ENCODE peak calls at places on chromosomes 13 and 19, in five cellular contexts. U is DND-41, A is mesenchymal stem cell, T is neural progenitor cell, H is mucosa of descending colon. K is an unnamed sample. For H3K4me1, the result is how much of the 10 kb centered on the place peaks cover.

GRCh38 chr19:5719274-5719960 is 529 bp downstream of the LONP1 start:
- DNase-seq in U (no peak), A (peak), T (peak), H (no peak), K (peak)

GRCh38 chr13:65744761-65745160 is 1485.4 kb downstream of the PCDH9 start:
- DNase-seq in U (no peak), A (no peak), T (no peak), H (no peak), K (no peak)

GRCh38 chr19:5880604-5881078 is 10.3 kb upstream of the FUT5 start:
- DNase-seq in U (no peak), A (peak), T (no peak), H (peak), K (peak)

GRCh38 chr13:51276684-51277083 is 54.5 kb downstream of the FAM124A start:
- DNase-seq in U (no peak), A (no peak), T (no peak), H (peak), K (no peak)

GRCh38 chr19:39498262-39499081 is at the start of gene DLL3:
- DNase-seq in U (peak), A (peak), T (peak), H (no peak), K (peak)

GRCh38 chr13:112651306-112651705 is 38.5 kb upstream of the ATP11A start:
- DNase-seq in U (no peak), A (no peak), T (no peak), H (no peak), K (no peak)

GRCh38 chr19:49333426-49334288 is 1.5 kb upstream of the CD37 start:
- DNase-seq in U (peak), A (peak), T (no peak), H (peak), K (no peak)

GRCh38 chr19:4582980-4583842 is 23.7 kb upstream of the SEMA6B start:
- DNase-seq in U (no peak), A (no peak), T (no peak), H (no peak), K (peak)

GRCh38 chr13:46662690-46663089 is 109.7 kb downstream of the LRCH1 start:
- DNase-seq in U (no peak), A (no peak), T (no peak), H (no peak), K (no peak)

GRCh38 chr13:46665243-46665629 is 112.3 kb downstream of the LRCH1 start:
- DNase-seq in U (no peak), A (no peak), T (no peak), H (no peak), K (no peak)

GRCh38 chr13:46664195-46664594 is 111.2 kb downstream of the LRCH1 start:
- DNase-seq in U (no peak), A (no peak), T (no peak), H (no peak), K (no peak)

GRCh38 chr13:46663644-46664043 is 110.7 kb downstream of the LRCH1 start:
- DNase-seq in U (no peak), A (peak), T (no peak), H (no peak), K (no peak)

GRCh38 chr13:46663216-46663615 is 110.2 kb downstream of the LRCH1 start:
- DNase-seq in U (no peak), A (peak), T (no peak), H (no peak), K (no peak)
- H3K4me1 ChIP-seq in U (under half), A (under half), T (under half), H (half or more), K (under half)

GRCh38 chr13:101298517-101298916 is 117.8 kb downstream of the NALCN start:
- DNase-seq in U (no peak), A (no peak), T (no peak), H (no peak), K (no peak)

GRCh38 chr13:101303512-101303911 is 112.8 kb downstream of the NALCN start:
- DNase-seq in U (no peak), A (no peak), T (no peak), H (no peak), K (no peak)

GRCh38 chr13:101297794-101298193 is 118.5 kb downstream of the NALCN start:
- DNase-seq in U (no peak), A (no peak), T (no peak), H (no peak), K (no peak)

GRCh38 chr13:101300531-101300930 is 115.8 kb downstream of the NALCN start:
- DNase-seq in U (no peak), A (no peak), T (no peak), H (no peak), K (no peak)

GRCh38 chr13:101301053-101301452 is 115.3 kb downstream of the NALCN start:
- DNase-seq in U (no peak), A (no peak), T (no peak), H (no peak), K (no peak)
- H3K4me1 ChIP-seq in U (under half), A (under half), T (under half), H (under half), K (under half)

GRCh38 chr19:15330801-15331418 is 1.4 kb downstream of the BRD4 start:
- DNase-seq in U (no peak), A (peak), T (peak), H (no peak), K (peak)
- H3K4me1 ChIP-seq in U (half or more), A (under half), T (under half), H (under half), K (under half)

GRCh38 chr19:13032837-13033236 is 37.6 kb downstream of the NFIX start:
- DNase-seq in U (no peak), A (no peak), T (no peak), H (no peak), K (no peak)

GRCh38 chr19:13033819-13034611 is 38.7 kb downstream of the NFIX start:
- DNase-seq in U (peak), A (peak), T (peak), H (peak), K (peak)

GRCh38 chr19:13034636-13035035 is 39.4 kb downstream of the NFIX start:
- DNase-seq in U (no peak), A (no peak), T (no peak), H (no peak), K (peak)

GRCh38 chr19:13031917-13032623 is 36.8 kb downstream of the NFIX start:
- DNase-seq in U (no peak), A (no peak), T (peak), H (no peak), K (peak)

GRCh38 chr19:13033244-13033643 is 38.0 kb downstream of the NFIX start:
- DNase-seq in U (no peak), A (no peak), T (no peak), H (no peak), K (no peak)
- H3K4me1 ChIP-seq in U (under half), A (under half), T (under half), H (half or more), K (half or more)

GRCh38 chr19:33288666-33289065 is 13.7 kb downstream of the CEBPA start:
- DNase-seq in U (no peak), A (no peak), T (no peak), H (no peak), K (no peak)
- H3K4me1 ChIP-seq in U (under half), A (under half), T (under half), H (under half), K (under half)

DNA sequence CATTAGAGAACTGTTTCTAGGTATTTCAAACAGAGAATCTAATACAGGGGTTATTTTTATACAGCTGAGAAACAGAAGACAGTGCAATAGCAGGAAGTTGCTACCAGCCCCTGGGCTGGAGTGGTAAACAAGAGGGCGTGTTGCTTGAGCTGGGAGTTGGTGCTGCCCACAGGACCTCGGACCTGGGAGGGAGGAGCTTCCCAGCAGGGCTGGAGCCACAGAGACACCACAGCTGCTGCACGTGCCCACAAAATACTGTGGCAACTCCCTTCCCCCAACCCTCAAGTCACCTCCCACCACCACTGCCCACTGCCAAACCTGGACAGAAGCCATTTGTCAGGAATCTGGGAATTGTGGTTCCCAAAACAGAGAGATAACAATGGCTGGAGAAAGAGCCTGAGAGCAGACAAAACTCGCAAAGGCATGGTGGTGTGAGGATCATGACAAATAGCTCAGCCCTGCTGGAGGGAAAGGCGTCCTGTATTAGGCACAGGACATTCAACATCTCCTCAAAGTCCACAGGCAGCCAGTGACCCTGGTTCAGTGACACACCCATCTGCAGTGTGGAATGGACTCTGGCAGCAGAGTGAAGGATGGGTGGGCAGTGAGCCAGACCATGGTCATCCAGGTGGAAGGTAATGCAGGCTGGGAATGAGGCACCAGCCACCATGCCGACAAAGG is 57.2 kb downstream of the SPATA13 start:
- DNase-seq in U (no peak), A (peak), T (no peak), H (peak), K (no peak)
- H3K4me1 ChIP-seq in U (under half), A (under half), T (under half), H (under half), K (under half)

GRCh38 chr19:1261512-1261862 is 7.6 kb upstream of the CIRBP start:
- DNase-seq in U (no peak), A (peak), T (peak), H (peak), K (no peak)
- H3K4me1 ChIP-seq in U (half or more), A (half or more), T (half or more), H (half or more), K (half or more)

DNA sequence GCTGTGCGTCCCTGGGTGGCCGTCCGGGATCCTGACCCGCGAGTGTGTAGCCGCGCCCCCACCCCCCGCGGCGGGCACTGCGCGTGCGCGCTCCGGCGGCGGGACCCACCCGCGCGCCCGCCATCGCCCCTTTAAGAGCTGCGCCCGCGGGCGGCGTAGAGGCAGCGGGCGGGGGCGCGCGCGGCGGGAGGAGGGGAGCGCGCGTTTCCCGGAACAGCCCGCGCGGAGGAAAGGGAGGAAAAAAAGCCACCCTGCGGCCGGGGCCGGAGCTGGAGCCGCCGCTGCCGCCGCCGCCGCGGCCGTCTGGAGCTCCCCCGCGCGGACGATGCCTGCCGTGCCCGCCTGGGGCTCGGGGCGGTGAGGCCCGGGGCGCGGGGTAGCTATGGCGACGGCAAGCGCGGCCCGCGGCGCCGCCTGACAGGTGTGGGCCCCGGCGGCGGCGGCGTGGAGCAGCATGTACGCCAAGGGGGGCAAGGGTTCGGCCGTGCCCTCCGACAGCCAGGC is at the start of gene SSBP4:
- DNase-seq in U (peak), A (peak), T (peak), H (peak), K (peak)
- H3K4me1 ChIP-seq in U (half or more), A (half or more), T (under half), H (under half), K (under half)

GRCh38 chr19:1467512-1468273 is 11.3 kb downstream of the C19orf25 start:
- DNase-seq in U (no peak), A (no peak), T (peak), H (peak), K (no peak)

GRCh38 chr19:1467228-1467511 is 11.8 kb downstream of the C19orf25 start:
- DNase-seq in U (no peak), A (no peak), T (no peak), H (peak), K (no peak)

GRCh38 chr19:1465191-1466016 is 13.6 kb downstream of the C19orf25 start:
- DNase-seq in U (no peak), A (peak), T (peak), H (peak), K (peak)

GRCh38 chr19:1466461-1467227 is 12.4 kb downstream of the C19orf25 start:
- DNase-seq in U (no peak), A (no peak), T (peak), H (peak), K (no peak)

DNA sequence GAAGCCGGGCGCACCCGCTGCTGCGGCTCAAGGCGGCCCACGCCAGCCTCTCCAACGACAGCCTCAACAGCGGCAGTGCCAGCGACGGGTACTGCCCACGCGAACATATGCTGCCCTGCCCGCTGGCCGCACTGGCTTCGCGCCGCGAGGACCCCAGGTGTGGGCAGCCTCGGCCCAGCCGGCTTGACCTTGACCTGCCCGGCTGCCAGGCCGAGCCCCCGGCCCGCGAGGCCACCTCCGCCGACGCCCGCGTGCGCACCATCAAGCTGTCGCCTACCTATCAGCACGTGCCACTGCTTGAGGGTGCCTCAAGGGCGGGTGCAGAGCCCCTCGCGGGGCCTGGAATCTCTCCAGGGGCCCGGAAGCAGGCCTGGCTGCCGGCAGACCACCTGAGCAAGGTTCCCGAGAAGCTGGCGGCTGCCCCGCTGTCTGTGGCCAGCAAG is 13.0 kb downstream of the C19orf25 start:
- DNase-seq in U (no peak), A (no peak), T (no peak), H (no peak), K (no peak)
- H3K4me1 ChIP-seq in U (under half), A (half or more), T (under half), H (under half), K (half or more)

DNA sequence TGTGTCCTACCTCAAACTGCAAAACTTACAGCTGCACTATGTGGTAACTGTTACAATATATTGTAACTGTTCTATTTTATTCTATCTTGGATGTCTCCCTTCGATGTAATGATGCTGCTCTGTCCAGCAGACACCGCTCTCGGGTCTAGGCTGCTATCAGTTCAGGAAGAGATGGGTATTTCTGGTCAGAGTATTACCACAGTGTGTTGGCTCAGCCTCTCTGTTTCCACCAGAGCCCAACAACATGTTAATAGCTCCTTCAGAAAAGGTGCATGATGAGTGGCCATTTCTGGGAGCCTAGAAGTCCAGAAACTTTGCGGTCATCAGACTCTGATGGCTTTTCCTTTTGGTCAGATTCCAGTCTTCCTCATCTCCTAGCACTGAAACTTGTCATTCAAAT is 35.9 kb upstream of the IGFL1 start:
- DNase-seq in U (no peak), A (peak), T (no peak), H (no peak), K (no peak)
- H3K4me1 ChIP-seq in U (under half), A (under half), T (under half), H (under half), K (under half)